ENCODE peak calls at places on chromosomes 13 and 19, in six cellular contexts. One of them, this sample, is unnamed.

GRCh38 chr19:3403489-3404323 is 37.3 kb downstream of the NFIC start:
- DNase-seq in astrocyte: peak; percentile 92
- DNase-seq in mesenchymal stem cell: peak; percentile 94
- DNase-seq in PC-3: no peak
- DNase-seq in neuronal stem cell: no peak
- DNase-seq in HCT116: no peak
- DNase-seq in this sample: no peak

GRCh38 chr13:74574964-74575728 is 440.9 kb upstream of the KLF12 start:
- DNase-seq in astrocyte: no peak
- DNase-seq in mesenchymal stem cell: no peak
- DNase-seq in PC-3: no peak
- DNase-seq in neuronal stem cell: no peak
- DNase-seq in HCT116: no peak
- DNase-seq in this sample: peak; percentile 13

GRCh38 chr19:37218592-37218935 is 550 bp downstream of the ZNF383 start:
- DNase-seq in astrocyte: peak; percentile 68
- DNase-seq in mesenchymal stem cell: peak; percentile 82
- DNase-seq in PC-3: no peak
- DNase-seq in neuronal stem cell: no peak
- DNase-seq in HCT116: no peak
- DNase-seq in this sample: no peak

GRCh38 chr13:27442071-27442647 is 8.2 kb downstream of the MTIF3 start:
- DNase-seq in astrocyte: no peak
- DNase-seq in mesenchymal stem cell: no peak
- DNase-seq in PC-3: no peak
- DNase-seq in neuronal stem cell: no peak
- DNase-seq in HCT116: no peak
- DNase-seq in this sample: no peak

GRCh38 chr13:43805071-43805468 is 18.3 kb upstream of the ENOX1 start:
- DNase-seq in astrocyte: peak; percentile 89
- DNase-seq in mesenchymal stem cell: peak; percentile 86
- DNase-seq in PC-3: peak; percentile 95
- DNase-seq in neuronal stem cell: no peak
- DNase-seq in HCT116: peak; percentile 81
- DNase-seq in this sample: no peak

GRCh38 chr19:19296953-19297689 is 23.2 kb downstream of the SUGP1 start:
- DNase-seq in astrocyte: no peak
- DNase-seq in mesenchymal stem cell: no peak
- DNase-seq in PC-3: no peak
- DNase-seq in neuronal stem cell: no peak
- DNase-seq in HCT116: no peak
- DNase-seq in this sample: no peak

GRCh38 chr13:110017379-110017778 is 231.0 kb upstream of the IRS2 start:
- DNase-seq in astrocyte: peak; percentile 96
- DNase-seq in mesenchymal stem cell: peak; percentile 90
- DNase-seq in PC-3: peak; percentile 88
- DNase-seq in neuronal stem cell: no peak
- DNase-seq in HCT116: peak; percentile 74
- DNase-seq in this sample: peak; percentile 72

GRCh38 chr19:3073159-3073563 is 10.9 kb upstream of the TLE5 start:
- DNase-seq in astrocyte: peak; percentile 41
- DNase-seq in mesenchymal stem cell: peak; percentile 91
- DNase-seq in PC-3: no peak
- DNase-seq in neuronal stem cell: no peak
- DNase-seq in HCT116: peak; percentile 81
- DNase-seq in this sample: no peak

GRCh38 chr13:50636007-50636704 is 207.3 kb downstream of the DLEU7 start:
- DNase-seq in astrocyte: no peak
- DNase-seq in mesenchymal stem cell: no peak
- DNase-seq in PC-3: no peak
- DNase-seq in neuronal stem cell: peak; percentile 29
- DNase-seq in HCT116: no peak
- DNase-seq in this sample: peak; percentile 58

GRCh38 chr13:101481421-101481820 is 28.9 kb downstream of the ITGBL1 start:
- DNase-seq in astrocyte: no peak
- DNase-seq in mesenchymal stem cell: no peak
- DNase-seq in PC-3: no peak
- DNase-seq in neuronal stem cell: no peak
- DNase-seq in HCT116: no peak
- DNase-seq in this sample: no peak

GRCh38 chr19:372306-372890 is 27.8 kb upstream of the MIER2 start:
- DNase-seq in astrocyte: peak; percentile 69
- DNase-seq in mesenchymal stem cell: no peak
- DNase-seq in PC-3: no peak
- DNase-seq in neuronal stem cell: no peak
- DNase-seq in HCT116: no peak
- DNase-seq in this sample: no peak

GRCh38 chr13:81106348-81106747 is 765.4 kb upstream of the SPRY2 start:
- DNase-seq in astrocyte: no peak
- DNase-seq in mesenchymal stem cell: no peak
- DNase-seq in PC-3: no peak
- DNase-seq in neuronal stem cell: no peak
- DNase-seq in HCT116: no peak
- DNase-seq in this sample: no peak

GRCh38 chr13:99086149-99086868 is 108.4 kb upstream of the DOCK9 start:
- DNase-seq in astrocyte: peak; percentile 47
- DNase-seq in mesenchymal stem cell: peak; percentile 66
- DNase-seq in PC-3: peak; percentile 52
- DNase-seq in neuronal stem cell: peak; percentile 51
- DNase-seq in HCT116: no peak
- DNase-seq in this sample: no peak

GRCh38 chr19:56838680-56838929 is 1.9 kb downstream of the PEG3 start:
- DNase-seq in astrocyte: no peak
- DNase-seq in mesenchymal stem cell: no peak
- DNase-seq in PC-3: no peak
- DNase-seq in neuronal stem cell: no peak
- DNase-seq in HCT116: no peak
- DNase-seq in this sample: no peak

GRCh38 chr13:110297011-110297410 is 9.9 kb downstream of the COL4A1 start:
- DNase-seq in astrocyte: no peak
- DNase-seq in mesenchymal stem cell: no peak
- DNase-seq in PC-3: no peak
- DNase-seq in neuronal stem cell: no peak
- DNase-seq in HCT116: no peak
- DNase-seq in this sample: no peak

GRCh38 chr13:74966814-74967213 is 515.2 kb downstream of the TBC1D4 start:
- DNase-seq in astrocyte: peak; percentile 17
- DNase-seq in mesenchymal stem cell: peak; percentile 49
- DNase-seq in PC-3: no peak
- DNase-seq in neuronal stem cell: no peak
- DNase-seq in HCT116: no peak
- DNase-seq in this sample: no peak

GRCh38 chr19:19591133-19591825 is 27.2 kb downstream of the PBX4 start:
- DNase-seq in astrocyte: peak; percentile 92
- DNase-seq in mesenchymal stem cell: peak; percentile 99
- DNase-seq in PC-3: peak; percentile 95
- DNase-seq in neuronal stem cell: no peak
- DNase-seq in HCT116: no peak
- DNase-seq in this sample: peak; percentile 58

GRCh38 chr19:34662919-34663318 is 14.0 kb downstream of the SCGB2B2 start:
- DNase-seq in astrocyte: no peak
- DNase-seq in mesenchymal stem cell: no peak
- DNase-seq in PC-3: peak; percentile 36
- DNase-seq in neuronal stem cell: no peak
- DNase-seq in HCT116: peak; percentile 41
- DNase-seq in this sample: peak; percentile 33

GRCh38 chr19:10924597-10924996 is 3.8 kb downstream of the YIPF2 start:
- DNase-seq in astrocyte: no peak
- DNase-seq in mesenchymal stem cell: no peak
- DNase-seq in PC-3: no peak
- DNase-seq in neuronal stem cell: no peak
- DNase-seq in HCT116: no peak
- DNase-seq in this sample: no peak
- H3K9ac ChIP-seq in astrocyte: no peak overlapping the region
- H3K9ac ChIP-seq in mesenchymal stem cell: no peak overlapping the region
- H3K9ac ChIP-seq in PC-3: no peak overlapping the region
- H3K9ac ChIP-seq in neuronal stem cell: no peak overlapping the region
- H3K9ac ChIP-seq in HCT116: no peak overlapping the region
- H3K9ac ChIP-seq in this sample: no peak overlapping the region

GRCh38 chr19:42350417-42350816 is 25.0 kb downstream of the MEGF8 start:
- DNase-seq in astrocyte: no peak
- DNase-seq in mesenchymal stem cell: no peak
- DNase-seq in PC-3: no peak
- DNase-seq in neuronal stem cell: no peak
- DNase-seq in HCT116: no peak
- DNase-seq in this sample: no peak
- H3K9ac ChIP-seq in astrocyte: no peak overlapping the region
- H3K9ac ChIP-seq in mesenchymal stem cell: no peak overlapping the region
- H3K9ac ChIP-seq in PC-3: no peak overlapping the region
- H3K9ac ChIP-seq in neuronal stem cell: peak overlapping the region; percentile 4
- H3K9ac ChIP-seq in HCT116: no peak overlapping the region
- H3K9ac ChIP-seq in this sample: no peak overlapping the region

DNA sequence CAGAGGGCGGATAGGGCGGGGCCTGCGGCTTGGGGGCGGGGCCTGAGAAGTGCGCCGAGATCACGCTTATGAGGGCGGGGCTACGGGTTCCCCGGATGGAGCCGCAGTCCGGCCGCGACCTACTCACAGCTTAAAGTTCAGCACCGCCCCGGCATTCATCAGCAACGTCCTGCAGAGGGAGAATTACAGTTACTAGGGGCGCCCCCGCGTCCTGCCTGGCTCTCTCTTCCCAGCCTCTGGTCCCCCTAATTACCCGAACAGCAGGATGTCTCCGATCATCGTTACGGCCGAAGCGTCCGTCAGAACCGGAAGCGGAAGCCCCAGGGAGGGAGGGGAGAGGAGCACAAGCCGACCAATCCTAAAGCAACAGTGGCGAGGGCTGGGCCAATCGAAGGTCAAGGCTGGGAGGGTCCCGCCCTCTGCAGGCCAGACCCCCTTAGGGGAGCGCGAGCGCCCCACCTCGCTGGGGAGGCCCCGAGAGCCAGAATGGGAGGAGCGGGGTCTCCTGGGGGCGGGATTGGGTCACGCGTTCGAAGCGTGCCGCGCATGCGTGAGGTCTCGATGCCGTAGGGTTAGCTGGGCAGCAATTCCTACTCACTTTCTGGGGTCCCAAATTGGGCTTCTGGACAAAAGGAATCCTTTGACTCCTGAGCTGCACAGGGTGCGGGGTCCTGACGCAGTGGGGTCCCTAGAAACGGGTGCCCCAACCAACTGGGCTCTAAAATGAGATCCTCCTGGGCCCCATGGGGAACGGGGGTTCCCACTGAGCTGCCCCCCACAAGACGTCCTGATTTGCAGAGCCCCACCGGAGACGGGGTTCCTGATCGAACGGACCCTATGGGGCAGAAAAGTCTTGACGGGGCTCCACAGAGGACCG is at the start of gene SMIM7:
- DNase-seq in astrocyte: peak; percentile 95
- DNase-seq in mesenchymal stem cell: peak; percentile 99
- DNase-seq in PC-3: peak; percentile 98
- DNase-seq in neuronal stem cell: peak; percentile 97
- DNase-seq in HCT116: peak; percentile 98
- DNase-seq in this sample: peak; percentile 99
- H3K9ac ChIP-seq in astrocyte: peak within 1 kb of the TSS; percentile 89
- H3K9ac ChIP-seq in mesenchymal stem cell: peak within 1 kb of the TSS; percentile 94
- H3K9ac ChIP-seq in PC-3: peak within 1 kb of the TSS; percentile 96
- H3K9ac ChIP-seq in neuronal stem cell: peak within 1 kb of the TSS; percentile 93
- H3K9ac ChIP-seq in HCT116: peak within 1 kb of the TSS; percentile 91
- H3K9ac ChIP-seq in this sample: peak within 1 kb of the TSS; percentile 97

GRCh38 chr19:55248166-55248675 is 10.6 kb downstream of the PPP6R1 start:
- DNase-seq in astrocyte: no peak
- DNase-seq in mesenchymal stem cell: no peak
- DNase-seq in PC-3: no peak
- DNase-seq in neuronal stem cell: no peak
- DNase-seq in HCT116: no peak
- DNase-seq in this sample: no peak
- H3K9ac ChIP-seq in astrocyte: peak overlapping the region; percentile 6
- H3K9ac ChIP-seq in mesenchymal stem cell: peak overlapping the region; percentile 34
- H3K9ac ChIP-seq in PC-3: peak overlapping the region; percentile 17
- H3K9ac ChIP-seq in neuronal stem cell: peak overlapping the region; percentile 70
- H3K9ac ChIP-seq in HCT116: no peak overlapping the region
- H3K9ac ChIP-seq in this sample: no peak overlapping the region

GRCh38 chr19:44745887-44746600 is 2.5 kb upstream of the BCL3 start:
- DNase-seq in astrocyte: no peak
- DNase-seq in mesenchymal stem cell: no peak
- DNase-seq in PC-3: no peak
- DNase-seq in neuronal stem cell: no peak
- DNase-seq in HCT116: no peak
- DNase-seq in this sample: no peak

GRCh38 chr19:44747739-44748425 is 626 bp upstream of the BCL3 start:
- DNase-seq in astrocyte: peak; percentile 51
- DNase-seq in mesenchymal stem cell: peak; percentile 86
- DNase-seq in PC-3: peak; percentile 46
- DNase-seq in neuronal stem cell: no peak
- DNase-seq in HCT116: no peak
- DNase-seq in this sample: no peak

GRCh38 chr19:44746616-44746945 is 1.9 kb upstream of the BCL3 start:
- DNase-seq in astrocyte: no peak
- DNase-seq in mesenchymal stem cell: no peak
- DNase-seq in PC-3: no peak
- DNase-seq in neuronal stem cell: no peak
- DNase-seq in HCT116: no peak
- DNase-seq in this sample: no peak

GRCh38 chr19:44746946-44747738 is 1.4 kb upstream of the BCL3 start:
- DNase-seq in astrocyte: peak; percentile 90
- DNase-seq in mesenchymal stem cell: peak; percentile 98
- DNase-seq in PC-3: peak; percentile 91
- DNase-seq in neuronal stem cell: peak; percentile 61
- DNase-seq in HCT116: peak; percentile 81
- DNase-seq in this sample: peak; percentile 56

GRCh38 chr19:44745386-44745831 is 3.1 kb upstream of the BCL3 start:
- DNase-seq in astrocyte: peak; percentile 72
- DNase-seq in mesenchymal stem cell: peak; percentile 90
- DNase-seq in PC-3: peak; percentile 30
- DNase-seq in neuronal stem cell: no peak
- DNase-seq in HCT116: peak; percentile 26
- DNase-seq in this sample: no peak
- H3K9ac ChIP-seq in astrocyte: peak overlapping the region; percentile 23
- H3K9ac ChIP-seq in mesenchymal stem cell: peak overlapping the region; percentile 84
- H3K9ac ChIP-seq in PC-3: peak overlapping the region; percentile 50
- H3K9ac ChIP-seq in neuronal stem cell: no peak overlapping the region
- H3K9ac ChIP-seq in HCT116: peak overlapping the region; percentile 47
- H3K9ac ChIP-seq in this sample: peak overlapping the region; percentile 36

GRCh38 chr13:114109646-114110045 is 22.8 kb downstream of the RASA3 start:
- DNase-seq in astrocyte: no peak
- DNase-seq in mesenchymal stem cell: no peak
- DNase-seq in PC-3: no peak
- DNase-seq in neuronal stem cell: no peak
- DNase-seq in HCT116: no peak
- DNase-seq in this sample: no peak
- H3K9ac ChIP-seq in astrocyte: peak overlapping the region; percentile 16
- H3K9ac ChIP-seq in mesenchymal stem cell: peak overlapping the region; percentile 36
- H3K9ac ChIP-seq in PC-3: no peak overlapping the region
- H3K9ac ChIP-seq in neuronal stem cell: no peak overlapping the region
- H3K9ac ChIP-seq in HCT116: no peak overlapping the region
- H3K9ac ChIP-seq in this sample: peak overlapping the region; percentile 52

DNA sequence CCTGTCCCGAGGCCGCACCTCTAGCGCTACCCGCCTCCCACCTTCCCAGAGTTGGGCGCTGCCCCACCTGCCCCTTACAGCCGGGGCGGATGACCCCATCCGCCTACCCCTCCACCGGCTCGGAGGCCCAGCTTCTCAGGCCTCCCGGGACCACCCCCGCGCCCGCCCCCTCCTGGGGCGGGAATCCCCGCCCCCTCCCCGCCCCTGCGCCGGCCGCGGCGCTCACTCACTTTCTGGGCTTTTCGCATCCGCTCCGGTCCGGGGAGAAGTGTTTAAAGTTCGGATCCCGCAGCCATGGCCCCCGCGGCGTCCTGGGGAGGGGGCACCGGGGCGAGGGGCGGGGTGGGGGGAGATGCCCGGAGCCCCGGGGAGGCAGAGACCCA is 448 bp downstream of the ERFL start:
- DNase-seq in astrocyte: no peak
- DNase-seq in mesenchymal stem cell: no peak
- DNase-seq in PC-3: no peak
- DNase-seq in neuronal stem cell: no peak
- DNase-seq in HCT116: no peak
- DNase-seq in this sample: no peak
- H3K9ac ChIP-seq in astrocyte: peak overlapping the region; percentile 43
- H3K9ac ChIP-seq in mesenchymal stem cell: no peak overlapping the region
- H3K9ac ChIP-seq in PC-3: no peak overlapping the region
- H3K9ac ChIP-seq in neuronal stem cell: no peak overlapping the region
- H3K9ac ChIP-seq in HCT116: peak overlapping the region; percentile 66
- H3K9ac ChIP-seq in this sample: no peak overlapping the region